ENCODE peak calls at places on chromosomes 13 and 19, in nine cellular contexts. Z is adrenal gland, W is HCT116, C is heart left ventricle, S is transverse colon, O is ovary, A is spleen, K is IMR-90, H is breast epithelium. X is an unnamed sample.

GRCh38 chr19:53772943-53773342 is 51.2 kb downstream of the NLRP12 start:
- DNase-seq in Z (peak; percentile 72), W (peak; percentile 61), C (peak; percentile 44), S (peak; percentile 21), O (no peak), A (no peak), K (peak; percentile 47), H (no peak), X (no peak)

GRCh38 chr19:33290956-33291622 is 11.2 kb downstream of the CEBPA start:
- DNase-seq in Z (no peak), W (no peak), C (no peak), S (peak; percentile 81), O (no peak), A (peak; percentile 66), K (no peak), H (no peak), X (no peak)

GRCh38 chr19:23436944-23437343 is 41.7 kb upstream of the ZNF91 start:
- DNase-seq in Z (no peak), W (no peak), C (no peak), S (no peak), O (no peak), A (no peak), K (no peak), H (no peak), X (no peak)

GRCh38 chr13:49652691-49653305 is 24.5 kb downstream of the ARL11 start:
- DNase-seq in Z (peak; percentile 67), W (peak; percentile 26), C (no peak), S (peak; percentile 32), O (no peak), A (no peak), K (peak; percentile 10), H (no peak), X (no peak)

GRCh38 chr19:44657211-44657921 is 13.7 kb downstream of the PVR start:
- DNase-seq in Z (peak; percentile 78), W (no peak), C (peak; percentile 64), S (peak; percentile 63), O (peak; percentile 70), A (peak; percentile 88), K (peak; percentile 68), H (no peak), X (no peak)

GRCh38 chr13:27012482-27013197 is 159.0 kb downstream of the USP12 start:
- DNase-seq in Z (peak; percentile 51), W (no peak), C (no peak), S (no peak), O (no peak), A (no peak), K (peak; percentile 89), H (no peak), X (no peak)

GRCh38 chr13:48278806-48279205 is 24.7 kb upstream of the RB1 start:
- DNase-seq in Z (no peak), W (no peak), C (no peak), S (no peak), O (no peak), A (no peak), K (no peak), H (no peak), X (no peak)

GRCh38 chr19:35641515-35642151 is at the start of gene ETV2:
- DNase-seq in Z (peak; percentile 69), W (no peak), C (peak; percentile 60), S (peak; percentile 34), O (peak; percentile 61), A (peak; percentile 84), K (peak; percentile 42), H (no peak), X (no peak)

GRCh38 chr19:47018923-47019322 is 714 bp upstream of the NPAS1 start:
- DNase-seq in Z (no peak), W (no peak), C (no peak), S (no peak), O (no peak), A (peak; percentile 59), K (no peak), H (no peak), X (no peak)

GRCh38 chr19:47020992-47021496 is 1.4 kb downstream of the NPAS1 start:
- DNase-seq in Z (no peak), W (no peak), C (no peak), S (no peak), O (no peak), A (no peak), K (no peak), H (no peak), X (no peak)

GRCh38 chr19:47021536-47022139 is 2.0 kb downstream of the NPAS1 start:
- DNase-seq in Z (no peak), W (no peak), C (no peak), S (no peak), O (no peak), A (peak; percentile 61), K (no peak), H (no peak), X (no peak)

GRCh38 chr19:47019431-47020041 is at the start of gene NPAS1:
- DNase-seq in Z (no peak), W (no peak), C (no peak), S (no peak), O (no peak), A (no peak), K (no peak), H (no peak), X (no peak)

DNA sequence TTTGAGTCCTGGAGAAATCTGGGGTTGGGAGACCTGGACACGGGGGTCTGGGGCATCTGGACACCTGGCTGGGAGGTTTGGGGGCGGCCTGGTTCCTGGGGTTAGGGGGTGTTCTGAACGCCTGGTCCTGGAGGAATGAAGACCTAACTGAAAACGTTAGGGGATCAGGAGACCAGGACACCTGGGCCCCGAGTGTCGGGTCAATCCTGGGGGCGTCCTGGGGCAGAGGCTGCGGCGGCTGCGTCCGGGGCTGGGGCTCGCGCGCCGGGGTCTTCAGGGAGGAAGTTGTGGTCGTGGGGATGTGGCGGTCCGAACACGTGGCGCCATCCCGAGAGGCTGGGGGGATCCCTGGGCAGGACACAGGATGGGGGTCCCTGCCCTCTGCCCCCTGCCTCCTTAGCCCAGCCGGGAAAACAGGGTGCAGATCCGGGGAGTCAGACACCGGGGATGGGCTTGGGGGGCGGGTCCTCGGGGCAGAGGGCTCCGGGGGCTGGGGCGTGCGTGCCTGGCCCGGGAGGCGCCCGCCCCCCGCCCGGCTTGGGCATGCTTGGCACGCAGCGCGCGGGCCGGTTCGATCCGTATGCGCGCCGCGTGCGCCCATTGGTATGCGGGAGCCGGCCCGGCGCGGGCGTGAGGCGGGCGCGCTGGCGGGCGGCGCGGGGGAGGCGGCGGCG is 632 bp downstream of the NPAS1 start:
- DNase-seq in Z (no peak), W (no peak), C (no peak), S (no peak), O (no peak), A (no peak), K (no peak), H (no peak), X (no peak)
- H3K4me3 ChIP-seq in Z (peak overlapping the region; percentile 42), W (peak overlapping the region; percentile 63), C (no peak overlapping the region), S (no peak overlapping the region), O (no peak overlapping the region), A (peak overlapping the region; percentile 1), K (peak overlapping the region; percentile 45), H (peak overlapping the region; percentile 15), X (peak overlapping the region; percentile 37)

GRCh38 chr19:17751103-17751911 is at the start of gene FCHO1:
- DNase-seq in Z (peak; percentile 62), W (no peak), C (peak; percentile 69), S (peak; percentile 80), O (no peak), A (peak; percentile 95), K (no peak), H (no peak), X (peak; percentile 65)

GRCh38 chr19:17752865-17753639 is 1.8 kb downstream of the FCHO1 start:
- DNase-seq in Z (no peak), W (no peak), C (no peak), S (no peak), O (no peak), A (no peak), K (no peak), H (no peak), X (no peak)

GRCh38 chr19:17753976-17754375 is 2.7 kb downstream of the FCHO1 start:
- DNase-seq in Z (peak; percentile 73), W (no peak), C (no peak), S (no peak), O (no peak), A (no peak), K (no peak), H (no peak), X (no peak)

GRCh38 chr19:17749912-17750317 is 1.4 kb upstream of the FCHO1 start:
- DNase-seq in Z (no peak), W (no peak), C (no peak), S (no peak), O (no peak), A (no peak), K (no peak), H (no peak), X (no peak)

GRCh38 chr19:17751912-17752273 is 616 bp downstream of the FCHO1 start:
- DNase-seq in Z (no peak), W (no peak), C (no peak), S (no peak), O (no peak), A (no peak), K (no peak), H (no peak), X (no peak)
- TF ChIP-seq POLR2A in Z (no peak), W (no peak), C (no peak), S (no peak), O (no peak), A (no peak), K (no peak), H (no peak), X (no peak)

GRCh38 chr13:19665427-19665859 is 32.0 kb downstream of the MPHOSPH8 start:
- DNase-seq in Z (no peak), W (no peak), C (no peak), S (no peak), O (no peak), A (no peak), K (no peak), H (no peak), X (no peak)

GRCh38 chr13:19661126-19661525 is 27.7 kb downstream of the MPHOSPH8 start:
- DNase-seq in Z (no peak), W (no peak), C (no peak), S (no peak), O (no peak), A (no peak), K (no peak), H (no peak), X (no peak)

GRCh38 chr13:19664481-19665230 is 31.2 kb downstream of the MPHOSPH8 start:
- DNase-seq in Z (no peak), W (no peak), C (no peak), S (no peak), O (no peak), A (no peak), K (no peak), H (no peak), X (no peak)

GRCh38 chr13:19661561-19661960 is 28.1 kb downstream of the MPHOSPH8 start:
- DNase-seq in Z (no peak), W (no peak), C (no peak), S (no peak), O (no peak), A (no peak), K (no peak), H (no peak), X (no peak)

DNA sequence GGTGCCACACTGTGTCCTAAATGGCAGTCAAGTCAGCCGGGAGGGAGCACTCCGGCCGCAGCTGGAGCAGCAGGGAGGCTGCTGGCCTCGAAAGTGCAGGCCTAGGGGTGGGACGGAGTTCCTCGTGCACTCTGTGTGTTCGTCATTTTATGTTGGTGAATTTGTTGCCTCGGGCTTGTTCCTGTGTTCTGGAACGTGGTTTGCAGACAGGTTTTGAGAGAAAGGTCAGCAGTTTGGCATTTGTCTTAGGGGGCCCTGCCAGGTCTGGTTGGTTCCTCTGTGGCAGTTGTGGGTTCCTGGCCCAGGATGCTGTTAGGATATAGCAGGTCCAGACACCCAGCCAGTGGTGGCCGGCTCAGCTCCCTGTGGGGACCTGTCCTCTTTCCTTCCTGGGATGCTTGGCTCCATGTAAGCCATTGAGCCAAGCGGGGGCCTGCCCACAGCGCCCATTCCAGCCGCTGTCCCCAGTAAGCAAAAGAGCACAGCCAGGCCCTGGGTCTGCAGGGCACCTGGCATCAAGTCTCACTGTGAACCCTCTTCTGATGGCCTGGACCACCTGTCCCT is 30.0 kb downstream of the MPHOSPH8 start:
- DNase-seq in Z (no peak), W (no peak), C (no peak), S (no peak), O (no peak), A (no peak), K (no peak), H (no peak), X (no peak)
- H3K4me1 ChIP-seq in Z (no peaks in the 10 kb centered on the region), W (no peaks in the 10 kb centered on the region), C (peaks cover 15% of the 10 kb centered on the region), S (no peaks in the 10 kb centered on the region), O (no peaks in the 10 kb centered on the region), A (no peaks in the 10 kb centered on the region), K (peaks cover 2% of the 10 kb centered on the region), H (no peaks in the 10 kb centered on the region), X (no peaks in the 10 kb centered on the region)

GRCh38 chr19:2610637-2611482 is 91.6 kb downstream of the GNG7 start:
- DNase-seq in Z (peak; percentile 97), W (peak; percentile 59), C (peak; percentile 92), S (peak; percentile 95), O (peak; percentile 95), A (peak; percentile 98), K (peak; percentile 94), H (peak; percentile 96), X (no peak)

GRCh38 chr19:2612619-2613249 is 89.8 kb downstream of the GNG7 start:
- DNase-seq in Z (no peak), W (no peak), C (no peak), S (no peak), O (no peak), A (no peak), K (no peak), H (no peak), X (no peak)

GRCh38 chr19:2615782-2616181 is 86.7 kb downstream of the GNG7 start:
- DNase-seq in Z (no peak), W (no peak), C (no peak), S (no peak), O (no peak), A (no peak), K (no peak), H (no peak), X (no peak)

GRCh38 chr19:2611483-2612464 is 90.7 kb downstream of the GNG7 start:
- DNase-seq in Z (no peak), W (no peak), C (no peak), S (no peak), O (no peak), A (no peak), K (no peak), H (no peak), X (no peak)

GRCh38 chr19:2613507-2614295 is 88.8 kb downstream of the GNG7 start:
- DNase-seq in Z (no peak), W (no peak), C (no peak), S (peak; percentile 50), O (no peak), A (peak; percentile 91), K (peak; percentile 12), H (no peak), X (no peak)
- H3K4me3 ChIP-seq in Z (no peak overlapping the region), W (no peak overlapping the region), C (no peak overlapping the region), S (no peak overlapping the region), O (no peak overlapping the region), A (no peak overlapping the region), K (no peak overlapping the region), H (no peak overlapping the region), X (no peak overlapping the region)

X was measured in esophagus squamous epithelium.